ENCODE peak calls at places on chromosome 18, in five cellular contexts. N, C, X, V and F are unnamed samples.
A peak's percentile ranks its signal among the peaks of the same experiment; 100 is the strongest.

GRCh38 chr18:58229162-58229561 is 185.1 kb downstream of the NEDD4L start:
- DNase-seq in N (no peak), C (no peak), X (peak; percentile 34), V (no peak), F (peak; percentile 78)

GRCh38 chr18:45639424-45639823 is 24.1 kb downstream of the SLC14A2 start:
- DNase-seq in N (no peak), C (no peak), X (peak; percentile 21), V (no peak), F (no peak)

GRCh38 chr18:30485078-30485477 is 557.5 kb downstream of the DSC3 start:
- DNase-seq in N (no peak), C (no peak), X (no peak), V (no peak), F (no peak)

GRCh38 chr18:2571200-2572143 is at the start of the genes METTL4 and NDC80:
- DNase-seq in N (peak; percentile 38), C (peak; percentile 87), X (peak; percentile 94), V (peak; percentile 86), F (peak; percentile 96)

GRCh38 chr18:71114550-71115210 is 825.8 kb downstream of the SOCS6 start:
- DNase-seq in N (no peak), C (no peak), X (no peak), V (no peak), F (no peak)

GRCh38 chr18:7629416-7629815 is 62.3 kb downstream of the PTPRM start:
- DNase-seq in N (no peak), C (no peak), X (no peak), V (no peak), F (no peak)

GRCh38 chr18:80009661-80010550 is 21.5 kb upstream of the TXNL4A start:
- DNase-seq in N (peak; percentile 69), C (peak; percentile 91), X (peak; percentile 57), V (peak; percentile 56), F (peak; percentile 96)

GRCh38 chr18:36583155-36583745 is 245.6 kb downstream of the TPGS2 start:
- DNase-seq in N (no peak), C (no peak), X (no peak), V (no peak), F (peak; percentile 64)

GRCh38 chr18:62399781-62400308 is 74.7 kb downstream of the TNFRSF11A start:
- DNase-seq in N (peak; percentile 53), C (no peak), X (peak; percentile 84), V (no peak), F (no peak)

GRCh38 chr18:74494514-74494913 is 1.6 kb upstream of the CNDP2 start:
- DNase-seq in N (no peak), C (no peak), X (no peak), V (no peak), F (no peak)